ENCODE peak calls at places on chromosomes 3 and 15, in seven cellular contexts. O, E, K, Z, I, G and F are unnamed samples.
A peak's percentile ranks its signal among the peaks of the same experiment; 100 is the strongest.

GRCh38 chr15:61227269-61228024 is 1.7 kb downstream of the RORA start:
- DNase-seq in O (peak; percentile 37), Z (peak; percentile 12), E (peak; percentile 6), I (no peak), G (no peak), K (no peak), F (no peak)

GRCh38 chr3:182920515-182921084 is 59.7 kb downstream of the DCUN1D1 start:
- DNase-seq in E (no peak), I (no peak), K (no peak), G (peak; percentile 23), Z (no peak), O (no peak), F (peak; percentile 96)

GRCh38 chr3:40108643-40109042 is 200.9 kb upstream of the EIF1B start:
- DNase-seq in I (no peak), E (no peak), K (no peak), O (no peak), Z (no peak), G (no peak), F (no peak)

GRCh38 chr3:69357196-69357595 is 28.7 kb downstream of the FRMD4B start:
- DNase-seq in Z (no peak), E (no peak), I (no peak), K (no peak), O (no peak), G (no peak), F (no peak)

GRCh38 chr15:58229297-58229768 is 91.2 kb downstream of the AQP9 start:
- DNase-seq in K (no peak), E (no peak), Z (no peak), G (no peak), I (no peak), O (no peak), F (no peak)

GRCh38 chr3:136473716-136474326 is 223.7 kb downstream of the PCCB start:
- DNase-seq in K (no peak), I (no peak), O (no peak), E (no peak), Z (no peak), G (no peak), F (no peak)

GRCh38 chr15:92817339-92817886 is 82.7 kb upstream of the CHD2 start:
- DNase-seq in E (no peak), G (no peak), Z (no peak), O (no peak), K (no peak), I (no peak), F (peak; percentile 59)

GRCh38 chr15:75043509-75044257 is 20.3 kb downstream of the PPCDC start:
- DNase-seq in I (peak; percentile 59), E (peak; percentile 96), O (peak; percentile 98), Z (peak; percentile 96), K (peak; percentile 82), G (no peak), F (peak; percentile 96)

GRCh38 chr3:32423534-32423933 is 31.9 kb downstream of the CMTM7 start:
- DNase-seq in G (no peak), I (no peak), O (no peak), K (no peak), Z (no peak), E (no peak), F (no peak)

GRCh38 chr3:16060945-16061344 is 113.5 kb upstream of the GALNT15 start:
- DNase-seq in I (no peak), O (peak; percentile 71), K (no peak), G (no peak), Z (no peak), E (peak; percentile 64), F (no peak)

GRCh38 chr15:90001062-90001682 is at the start of gene ZNF710:
- DNase-seq in K (no peak), E (peak; percentile 48), Z (peak; percentile 38), O (peak; percentile 75), G (no peak), I (no peak), F (peak; percentile 60)

GRCh38 chr3:40718681-40719080 is 193.9 kb downstream of the ZNF621 start:
- DNase-seq in E (no peak), K (no peak), Z (no peak), O (no peak), G (no peak), I (no peak), F (no peak)

GRCh38 chr3:154779571-154779970 is 300.5 kb upstream of the MME start:
- DNase-seq in O (no peak), K (no peak), E (peak; percentile 62), Z (no peak), I (no peak), G (no peak), F (no peak)

GRCh38 chr3:184386047-184386806 is 6.4 kb downstream of the CHRD start:
- DNase-seq in I (no peak), K (no peak), Z (no peak), E (no peak), G (no peak), O (no peak), F (no peak)

GRCh38 chr15:45402955-45403892 is 24.9 kb upstream of the GATM start:
- DNase-seq in K (peak; percentile 42), E (no peak), O (no peak), G (no peak), I (no peak), Z (peak; percentile 57), F (peak; percentile 81)

GRCh38 chr3:126423191-126424038 is 28.7 kb downstream of the CFAP100 start:
- DNase-seq in E (no peak), K (peak; percentile 20), Z (no peak), I (no peak), G (no peak), O (no peak), F (no peak)

GRCh38 chr3:22922317-22922716 is 280.8 kb upstream of the UBE2E2 start:
- DNase-seq in I (no peak), E (no peak), O (no peak), Z (no peak), K (no peak), G (no peak), F (no peak)

GRCh38 chr3:152591448-152592003 is 243.4 kb upstream of the P2RY1 start:
- DNase-seq in G (no peak), Z (no peak), K (no peak), O (no peak), I (no peak), E (no peak), F (peak; percentile 91)

GRCh38 chr3:141146979-141147470 is 84.6 kb upstream of the PXYLP1 start:
- DNase-seq in E (no peak), K (no peak), O (no peak), G (no peak), Z (no peak), I (no peak), F (no peak)

GRCh38 chr15:79090487-79091203 is at the start of gene RASGRF1:
- DNase-seq in I (no peak), G (no peak), O (no peak), K (no peak), Z (no peak), E (no peak), F (peak; percentile 23)

GRCh38 chr3:67450153-67450552 is 204.3 kb downstream of the SUCLG2 start:
- DNase-seq in G (no peak), Z (peak; percentile 52), K (peak; percentile 38), O (no peak), I (no peak), E (no peak), F (no peak)

GRCh38 chr3:38916706-38917105 is 100.7 kb upstream of the SCN10A start:
- DNase-seq in E (no peak), I (no peak), G (no peak), Z (no peak), O (no peak), K (no peak), F (no peak)

GRCh38 chr3:11642455-11643162 is 1.1 kb downstream of the VGLL4 start:
- DNase-seq in G (no peak), E (peak; percentile 64), I (no peak), O (peak; percentile 83), K (peak; percentile 58), Z (peak; percentile 65), F (peak; percentile 78)
- TF ChIP-seq POLR2A in G (no peak), E (peak; percentile 20), I (no peak), O (peak; percentile 16), K (no peak), Z (peak; percentile 20), F (peak; percentile 67)

GRCh38 chr3:106048946-106049481 is 180.2 kb upstream of the CBLB start:
- DNase-seq in E (no peak), I (no peak), Z (no peak), G (no peak), K (no peak), O (no peak), F (no peak)

GRCh38 chr3:106049876-106050275 is 181.1 kb upstream of the CBLB start:
- DNase-seq in I (no peak), G (no peak), Z (no peak), E (no peak), O (no peak), K (no peak), F (no peak)
- TF ChIP-seq POLR2A in I (no peak), G (no peak), Z (no peak), E (no peak), O (no peak), K (no peak), F (no peak)

GRCh38 chr3:50567011-50567385 is 549 bp downstream of the C3orf18 start:
- DNase-seq in K (no peak), O (no peak), Z (no peak), I (no peak), G (no peak), E (no peak), F (no peak)

GRCh38 chr3:50571486-50571885 is 2.2 kb downstream of the HEMK1 start:
- DNase-seq in E (no peak), G (no peak), K (no peak), O (no peak), I (no peak), Z (no peak), F (no peak)

GRCh38 chr3:50570508-50571279 is 1.4 kb downstream of the HEMK1 start:
- DNase-seq in G (no peak), I (no peak), Z (no peak), O (no peak), K (no peak), E (no peak), F (no peak)

GRCh38 chr3:50567386-50568182 is at the start of gene C3orf18:
- DNase-seq in E (peak; percentile 90), Z (peak; percentile 90), O (peak; percentile 94), G (peak; percentile 61), K (peak; percentile 95), I (peak; percentile 66), F (peak; percentile 93)

GRCh38 chr3:50568947-50569749 is at the start of gene HEMK1:
- DNase-seq in I (peak; percentile 88), Z (peak; percentile 99), G (peak; percentile 79), O (peak; percentile 98), K (peak; percentile 99), E (peak; percentile 97), F (peak; percentile 93)
- TF ChIP-seq POLR2A in I (no peak), Z (no peak), G (no peak), O (peak; percentile 83), K (no peak), E (peak; percentile 60), F (peak; percentile 68)

GRCh38 chr15:40250771-40251454 is 12.1 kb downstream of the PAK6 start:
- DNase-seq in E (no peak), Z (no peak), I (no peak), O (no peak), K (no peak), G (no peak), F (no peak)
- TF ChIP-seq POLR2A in E (no peak), Z (no peak), I (no peak), O (no peak), K (no peak), G (no peak), F (no peak)